ENCODE peak calls at places on chromosomes 11 and 22, in five cellular contexts. U, C, D, R and B are unnamed samples. For H3K36me3, the result is how much of the 10 kb centered on the place peaks cover.

GRCh38 chr11:3134651-3135490 is 30.2 kb downstream of the OSBPL5 start:
- DNase-seq in U (no peak), C (peak), D (no peak), R (no peak), B (no peak)

GRCh38 chr22:25048659-25049657 is 96.4 kb downstream of the KIAA1671 start:
- DNase-seq in U (peak), C (peak), D (peak), R (peak), B (peak)

GRCh38 chr11:78231962-78232459 is 43.3 kb downstream of the USP35 start:
- DNase-seq in U (peak), C (no peak), D (peak), R (no peak), B (no peak)

GRCh38 chr11:36411202-36411640 is 98.9 kb downstream of the TRAF6 start:
- DNase-seq in U (no peak), C (no peak), D (no peak), R (peak), B (no peak)

GRCh38 chr11:26490546-26490945 is 81.5 kb downstream of the MUC15 start:
- DNase-seq in U (no peak), C (no peak), D (no peak), R (no peak), B (no peak)

GRCh38 chr11:8002676-8003075 is 15.5 kb downstream of the EIF3F start:
- DNase-seq in U (no peak), C (no peak), D (no peak), R (no peak), B (no peak)

GRCh38 chr22:27720860-27721259 is 80.7 kb downstream of the MN1 start:
- DNase-seq in U (no peak), C (no peak), D (peak), R (no peak), B (no peak)

GRCh38 chr22:26547837-26548236 is 35.6 kb upstream of the TFIP11 start:
- DNase-seq in U (no peak), C (no peak), D (no peak), R (no peak), B (no peak)

GRCh38 chr22:32613773-32614172 is 139.2 kb downstream of the FBXO7 start:
- DNase-seq in U (no peak), C (no peak), D (no peak), R (no peak), B (no peak)

GRCh38 chr11:117219455-117219854 is 12.4 kb downstream of the PCSK7 start:
- DNase-seq in U (no peak), C (no peak), D (no peak), R (no peak), B (no peak)

DNA sequence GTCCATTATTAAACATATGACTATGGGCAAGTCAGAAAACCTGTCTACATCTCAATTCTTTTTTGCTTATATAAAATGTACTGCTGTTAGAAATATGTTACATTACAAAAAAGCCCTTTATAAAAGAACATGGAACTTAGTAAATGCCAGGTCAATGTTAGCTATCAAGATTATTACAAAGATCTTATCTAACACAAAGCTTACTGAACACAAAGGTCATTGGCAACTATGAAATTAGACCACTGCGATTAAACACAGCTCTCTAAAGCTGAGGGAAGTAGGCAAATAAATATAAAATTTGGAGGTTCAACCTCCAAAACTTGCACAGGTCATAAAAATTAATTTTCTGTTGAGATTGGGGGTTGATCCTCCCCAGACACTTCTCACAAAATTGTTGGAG is 692.8 kb upstream of the CCDC90B start:
- DNase-seq in U (no peak), C (no peak), D (no peak), R (no peak), B (no peak)
- H3K36me3 ChIP-seq in U (under half), C (under half), D (under half), R (under half), B (under half)

DNA sequence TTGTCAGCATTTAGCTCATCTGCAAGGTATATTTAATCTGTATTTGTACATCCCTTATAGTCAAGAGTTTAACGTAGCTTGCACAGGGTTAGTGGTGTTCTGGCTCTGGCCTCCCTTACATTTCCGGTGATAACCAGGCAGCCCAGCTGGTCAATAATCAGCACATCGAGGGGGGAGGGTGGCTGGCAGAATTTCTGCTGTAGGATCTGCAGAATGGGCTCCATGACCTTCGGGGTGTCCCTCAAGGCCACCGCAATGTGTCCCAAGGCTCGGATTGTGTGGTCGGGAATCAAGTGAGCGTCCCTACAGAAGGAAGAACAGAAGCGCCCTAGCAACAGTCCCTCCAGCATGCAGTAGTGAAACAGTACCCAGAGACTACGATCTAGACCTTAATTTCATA is 25.1 kb downstream of the SERPIND1 start:
- DNase-seq in U (no peak), C (no peak), D (no peak), R (no peak), B (no peak)
- H3K36me3 ChIP-seq in U (under half), C (half or more), D (under half), R (half or more), B (half or more)

GRCh38 chr11:67242548-67242947 is 23.7 kb upstream of the GRK2 start:
- DNase-seq in U (no peak), C (no peak), D (no peak), R (no peak), B (no peak)

GRCh38 chr11:67248653-67249052 is 17.6 kb upstream of the GRK2 start:
- DNase-seq in U (no peak), C (no peak), D (peak), R (no peak), B (no peak)

GRCh38 chr11:67240575-67241389 is 25.5 kb upstream of the GRK2 start:
- DNase-seq in U (peak), C (peak), D (peak), R (peak), B (peak)

GRCh38 chr11:67247946-67248550 is 18.2 kb upstream of the GRK2 start:
- DNase-seq in U (no peak), C (no peak), D (no peak), R (no peak), B (no peak)

DNA sequence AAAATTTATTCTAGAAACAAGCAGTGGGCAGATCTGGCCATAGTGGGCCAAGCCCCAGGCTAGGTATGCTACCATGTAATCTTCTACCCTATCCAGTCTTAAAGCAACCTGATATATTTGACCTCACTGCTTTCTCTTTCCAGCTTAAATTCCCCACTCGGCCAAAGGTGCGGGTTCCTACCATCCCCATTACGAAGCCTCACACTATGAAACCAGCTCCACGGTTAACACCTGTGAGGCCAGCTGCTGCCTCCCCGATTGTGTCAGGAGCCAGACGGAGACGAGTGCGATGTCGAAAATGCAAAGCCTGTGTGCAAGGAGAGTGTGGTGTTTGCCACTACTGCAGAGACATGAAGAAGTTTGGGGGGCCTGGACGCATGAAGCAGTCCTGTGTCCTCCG is 21.2 kb upstream of the GRK2 start:
- DNase-seq in U (no peak), C (no peak), D (no peak), R (no peak), B (no peak)
- H3K36me3 ChIP-seq in U (under half), C (half or more), D (under half), R (half or more), B (half or more)

DNA sequence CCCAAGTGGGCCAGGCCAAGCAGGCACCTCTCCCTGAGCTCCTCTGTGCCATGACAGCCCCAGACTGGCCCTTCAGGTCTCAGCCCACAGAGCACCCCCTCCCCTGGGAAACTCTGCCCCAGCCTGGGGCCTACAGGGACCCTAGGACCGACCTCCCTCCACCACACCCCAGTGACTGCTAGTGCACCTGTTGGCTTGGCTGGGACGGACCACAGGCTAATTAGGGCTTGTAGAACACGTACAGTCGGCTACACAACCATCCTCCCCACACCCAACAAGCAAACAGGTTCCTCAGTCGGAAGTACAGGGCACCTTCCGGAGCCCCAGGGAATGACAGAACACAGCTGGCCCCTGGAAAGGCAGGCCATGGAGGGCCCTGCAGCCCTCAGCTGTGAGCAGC is 4.3 kb downstream of the SBF1 start:
- DNase-seq in U (no peak), C (no peak), D (no peak), R (no peak), B (peak)
- H3K36me3 ChIP-seq in U (under half), C (under half), D (under half), R (under half), B (under half)

GRCh38 chr22:23692598-23693291 is 1.9 kb downstream of the RGL4 start:
- DNase-seq in U (no peak), C (no peak), D (no peak), R (no peak), B (no peak)
- H3K36me3 ChIP-seq in U (under half), C (under half), D (under half), R (half or more), B (under half)

GRCh38 chr11:123272565-123272964 is 77.5 kb upstream of the CLMP start:
- DNase-seq in U (no peak), C (no peak), D (peak), R (no peak), B (no peak)
- H3K36me3 ChIP-seq in U (under half), C (under half), D (under half), R (under half), B (under half)

GRCh38 chr11:63999349-64000025 is 13.2 kb downstream of the OTUB1 start:
- DNase-seq in U (peak), C (peak), D (peak), R (peak), B (peak)

GRCh38 chr11:63998558-63999348 is 12.5 kb downstream of the OTUB1 start:
- DNase-seq in U (no peak), C (peak), D (peak), R (peak), B (no peak)

GRCh38 chr11:63996512-63996911 is 10.3 kb downstream of the OTUB1 start:
- DNase-seq in U (no peak), C (no peak), D (no peak), R (no peak), B (no peak)

GRCh38 chr11:63997104-63997700 is 11.0 kb downstream of the OTUB1 start:
- DNase-seq in U (no peak), C (no peak), D (no peak), R (no peak), B (no peak)

GRCh38 chr11:63997801-63998332 is 11.6 kb downstream of the OTUB1 start:
- DNase-seq in U (no peak), C (no peak), D (no peak), R (no peak), B (no peak)
- H3K36me3 ChIP-seq in U (under half), C (half or more), D (under half), R (half or more), B (under half)

DNA sequence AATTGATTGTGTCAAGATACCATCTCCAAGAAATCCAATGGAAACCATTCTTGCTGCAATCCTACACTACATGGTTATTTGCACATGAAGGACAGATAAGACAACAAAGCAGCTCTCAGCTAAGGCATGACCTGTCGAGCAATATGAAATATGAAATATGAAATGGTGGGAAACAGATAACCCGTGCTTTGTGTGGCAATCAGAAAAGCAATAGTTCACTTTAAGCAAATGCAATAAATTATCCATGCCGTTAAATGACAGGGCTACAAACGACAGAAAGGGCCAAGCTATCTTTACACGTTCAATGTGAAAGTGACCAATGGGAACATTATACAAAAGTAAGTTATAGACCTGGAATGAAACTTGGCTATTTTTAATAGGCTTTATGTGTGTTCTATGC is 35.2 kb downstream of the KMT5B start:
- DNase-seq in U (no peak), C (no peak), D (no peak), R (no peak), B (no peak)
- H3K36me3 ChIP-seq in U (under half), C (half or more), D (under half), R (half or more), B (under half)

DNA sequence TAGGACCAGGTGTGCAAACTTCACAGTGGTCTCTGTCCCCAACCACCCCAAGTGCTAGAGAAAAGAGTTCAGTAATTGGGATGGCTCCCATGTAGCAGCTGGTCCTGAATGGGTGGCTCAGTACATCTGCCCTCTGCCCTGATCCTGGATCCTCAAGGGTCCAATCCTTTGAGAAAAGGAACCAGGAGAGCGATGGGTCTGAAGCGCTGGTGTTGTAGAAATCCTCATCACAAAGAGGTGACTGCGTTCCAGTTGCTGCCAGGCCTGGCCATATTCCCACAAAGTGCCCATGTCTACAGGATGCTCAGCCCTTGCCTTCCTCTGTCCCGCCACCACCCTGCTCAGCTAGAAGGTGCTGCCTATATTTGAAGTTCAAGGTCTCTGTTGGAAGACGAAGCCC is 6.2 kb upstream of the C22orf39 start:
- DNase-seq in U (no peak), C (no peak), D (no peak), R (no peak), B (no peak)
- H3K36me3 ChIP-seq in U (under half), C (half or more), D (under half), R (half or more), B (half or more)

DNA sequence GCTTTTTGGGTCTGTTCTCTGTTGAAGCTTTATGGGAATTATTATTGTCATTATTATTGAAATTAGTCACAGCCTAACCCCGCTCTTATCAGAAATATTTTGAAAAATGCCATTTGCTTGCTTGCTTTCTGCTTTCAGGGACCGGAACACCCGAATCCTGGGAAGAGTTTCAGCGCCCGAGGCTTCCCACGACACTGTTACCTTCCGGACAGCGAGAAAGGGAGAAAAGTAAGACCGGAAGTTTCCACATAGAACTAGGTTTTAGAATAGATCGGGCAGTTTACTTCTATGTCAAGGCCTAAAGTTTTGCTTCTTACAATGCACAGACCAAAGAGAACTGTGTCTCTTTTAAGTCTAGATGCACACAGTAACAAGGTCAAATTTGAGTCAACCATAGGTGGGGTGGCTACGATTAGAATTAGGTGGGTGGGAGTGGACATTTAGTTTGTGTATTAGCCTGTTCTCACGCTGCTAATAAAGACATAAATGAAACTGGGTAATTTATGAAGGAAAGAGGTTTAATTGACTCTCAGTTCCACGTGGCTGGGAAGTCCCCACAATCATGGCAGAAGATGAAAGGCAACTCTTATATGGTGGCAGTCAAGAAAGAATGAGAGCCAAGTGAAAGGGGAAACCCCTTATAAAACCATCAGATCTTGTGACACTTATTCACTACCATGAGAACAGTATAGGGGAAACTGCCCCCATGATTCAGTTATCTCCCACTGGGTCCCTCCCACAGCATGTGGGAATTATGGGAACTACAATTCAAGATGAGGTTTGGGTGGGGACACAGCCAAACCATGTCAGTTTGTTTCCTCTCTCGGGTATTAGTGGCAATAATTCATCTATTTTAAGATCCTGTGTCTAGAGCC is 12.9 kb downstream of the MPEG1 start:
- DNase-seq in U (no peak), C (no peak), D (no peak), R (no peak), B (peak)
- H3K36me3 ChIP-seq in U (under half), C (under half), D (under half), R (half or more), B (under half)